ENCODE peak calls at places on chromosome 11, in nine cellular contexts. One of them, this sample, is unnamed.

GRCh38 chr11:28835790-28836189 is 727.6 kb downstream of the METTL15 start:
- DNase-seq in body of pancreas: no peak
- DNase-seq in H1: no peak
- DNase-seq in tibial nerve: no peak
- DNase-seq in right lobe of liver: no peak
- DNase-seq in K562: no peak
- DNase-seq in IMR-90: peak
- DNase-seq in stomach: no peak
- DNase-seq in adrenal gland: no peak
- DNase-seq in this sample: no peak

GRCh38 chr11:125165111-125165663 is 636 bp downstream of the PKNOX2 start:
- DNase-seq in body of pancreas: peak
- DNase-seq in H1: no peak
- DNase-seq in tibial nerve: no peak
- DNase-seq in right lobe of liver: no peak
- DNase-seq in K562: no peak
- DNase-seq in IMR-90: peak
- DNase-seq in stomach: peak
- DNase-seq in adrenal gland: peak
- DNase-seq in this sample: no peak

GRCh38 chr11:67373916-67374570 is 645 bp upstream of the CLCF1 start:
- DNase-seq in body of pancreas: peak
- DNase-seq in H1: peak
- DNase-seq in tibial nerve: no peak
- DNase-seq in right lobe of liver: peak
- DNase-seq in K562: peak
- DNase-seq in IMR-90: peak
- DNase-seq in stomach: peak
- DNase-seq in adrenal gland: peak
- DNase-seq in this sample: peak

GRCh38 chr11:1123970-1124369 is 33.8 kb upstream of the MUC5AC start:
- DNase-seq in body of pancreas: no peak
- DNase-seq in H1: no peak
- DNase-seq in tibial nerve: no peak
- DNase-seq in right lobe of liver: peak
- DNase-seq in K562: no peak
- DNase-seq in IMR-90: no peak
- DNase-seq in stomach: no peak
- DNase-seq in adrenal gland: no peak
- DNase-seq in this sample: no peak

GRCh38 chr11:12394601-12395000 is 17.2 kb downstream of the PARVA start:
- DNase-seq in body of pancreas: no peak
- DNase-seq in H1: no peak
- DNase-seq in tibial nerve: no peak
- DNase-seq in right lobe of liver: no peak
- DNase-seq in K562: no peak
- DNase-seq in IMR-90: no peak
- DNase-seq in stomach: no peak
- DNase-seq in adrenal gland: no peak
- DNase-seq in this sample: no peak

GRCh38 chr11:11600288-11600687 is 21.5 kb downstream of the GALNT18 start:
- DNase-seq in body of pancreas: no peak
- DNase-seq in H1: no peak
- DNase-seq in tibial nerve: no peak
- DNase-seq in right lobe of liver: no peak
- DNase-seq in K562: no peak
- DNase-seq in IMR-90: no peak
- DNase-seq in stomach: no peak
- DNase-seq in adrenal gland: no peak
- DNase-seq in this sample: no peak

GRCh38 chr11:15742626-15743243 is 613.6 kb downstream of the SOX6 start:
- DNase-seq in body of pancreas: no peak
- DNase-seq in H1: no peak
- DNase-seq in tibial nerve: no peak
- DNase-seq in right lobe of liver: no peak
- DNase-seq in K562: no peak
- DNase-seq in IMR-90: peak
- DNase-seq in stomach: no peak
- DNase-seq in adrenal gland: peak
- DNase-seq in this sample: no peak

GRCh38 chr11:62144641-62145255 is 20.9 kb downstream of the INCENP start:
- DNase-seq in body of pancreas: peak
- DNase-seq in H1: no peak
- DNase-seq in tibial nerve: peak
- DNase-seq in right lobe of liver: no peak
- DNase-seq in K562: no peak
- DNase-seq in IMR-90: no peak
- DNase-seq in stomach: peak
- DNase-seq in adrenal gland: no peak
- DNase-seq in this sample: no peak

GRCh38 chr11:86395061-86395551 is 20.4 kb downstream of the CCDC81 start:
- DNase-seq in body of pancreas: no peak
- DNase-seq in H1: no peak
- DNase-seq in tibial nerve: no peak
- DNase-seq in right lobe of liver: no peak
- DNase-seq in K562: peak
- DNase-seq in IMR-90: peak
- DNase-seq in stomach: no peak
- DNase-seq in adrenal gland: peak
- DNase-seq in this sample: no peak

GRCh38 chr11:128701086-128701485 is 7.2 kb downstream of the FLI1 start:
- DNase-seq in body of pancreas: no peak
- DNase-seq in H1: no peak
- DNase-seq in tibial nerve: no peak
- DNase-seq in right lobe of liver: no peak
- DNase-seq in K562: no peak
- DNase-seq in IMR-90: peak
- DNase-seq in stomach: no peak
- DNase-seq in adrenal gland: no peak
- DNase-seq in this sample: no peak

GRCh38 chr11:34052608-34053160 is 1.2 kb downstream of the CAPRIN1 start:
- DNase-seq in body of pancreas: peak
- DNase-seq in H1: no peak
- DNase-seq in tibial nerve: no peak
- DNase-seq in right lobe of liver: peak
- DNase-seq in K562: peak
- DNase-seq in IMR-90: no peak
- DNase-seq in stomach: peak
- DNase-seq in adrenal gland: peak
- DNase-seq in this sample: peak

GRCh38 chr11:103863497-103863896 is 172.9 kb upstream of the DDI1 start:
- DNase-seq in body of pancreas: no peak
- DNase-seq in H1: no peak
- DNase-seq in tibial nerve: no peak
- DNase-seq in right lobe of liver: no peak
- DNase-seq in K562: no peak
- DNase-seq in IMR-90: peak
- DNase-seq in stomach: no peak
- DNase-seq in adrenal gland: no peak
- DNase-seq in this sample: no peak

GRCh38 chr11:44510372-44510771 is 55.1 kb upstream of the CD82 start:
- DNase-seq in body of pancreas: no peak
- DNase-seq in H1: no peak
- DNase-seq in tibial nerve: no peak
- DNase-seq in right lobe of liver: no peak
- DNase-seq in K562: no peak
- DNase-seq in IMR-90: no peak
- DNase-seq in stomach: no peak
- DNase-seq in adrenal gland: no peak
- DNase-seq in this sample: no peak

GRCh38 chr11:95154514-95154913 is 64.9 kb downstream of the ENDOD1 start:
- DNase-seq in body of pancreas: peak
- DNase-seq in H1: no peak
- DNase-seq in tibial nerve: no peak
- DNase-seq in right lobe of liver: no peak
- DNase-seq in K562: peak
- DNase-seq in IMR-90: peak
- DNase-seq in stomach: peak
- DNase-seq in adrenal gland: peak
- DNase-seq in this sample: no peak

GRCh38 chr11:114180301-114181055 is 115.7 kb upstream of the NNMT start:
- DNase-seq in body of pancreas: peak
- DNase-seq in H1: no peak
- DNase-seq in tibial nerve: no peak
- DNase-seq in right lobe of liver: peak
- DNase-seq in K562: no peak
- DNase-seq in IMR-90: no peak
- DNase-seq in stomach: peak
- DNase-seq in adrenal gland: peak
- DNase-seq in this sample: no peak

GRCh38 chr11:120208012-120208441 is 2.8 kb upstream of the OAF start:
- DNase-seq in body of pancreas: peak
- DNase-seq in H1: no peak
- DNase-seq in tibial nerve: no peak
- DNase-seq in right lobe of liver: peak
- DNase-seq in K562: no peak
- DNase-seq in IMR-90: no peak
- DNase-seq in stomach: no peak
- DNase-seq in adrenal gland: peak
- DNase-seq in this sample: no peak

GRCh38 chr11:111937859-111938258 is 716 bp downstream of the DIXDC1 start:
- DNase-seq in body of pancreas: no peak
- DNase-seq in H1: no peak
- DNase-seq in tibial nerve: no peak
- DNase-seq in right lobe of liver: no peak
- DNase-seq in K562: no peak
- DNase-seq in IMR-90: no peak
- DNase-seq in stomach: no peak
- DNase-seq in adrenal gland: no peak
- DNase-seq in this sample: peak

GRCh38 chr11:20980736-20981135 is 311.4 kb downstream of the NELL1 start:
- DNase-seq in body of pancreas: no peak
- DNase-seq in H1: no peak
- DNase-seq in tibial nerve: no peak
- DNase-seq in right lobe of liver: no peak
- DNase-seq in K562: no peak
- DNase-seq in IMR-90: no peak
- DNase-seq in stomach: no peak
- DNase-seq in adrenal gland: no peak
- DNase-seq in this sample: no peak
- H3K27ac ChIP-seq in body of pancreas: no peak
- H3K27ac ChIP-seq in H1: no peak
- H3K27ac ChIP-seq in tibial nerve: no peak
- H3K27ac ChIP-seq in right lobe of liver: no peak
- H3K27ac ChIP-seq in K562: no peak
- H3K27ac ChIP-seq in IMR-90: no peak
- H3K27ac ChIP-seq in stomach: no peak
- H3K27ac ChIP-seq in adrenal gland: no peak
- H3K27ac ChIP-seq in this sample: no peak

GRCh38 chr11:117232022-117232878 is at the start of the genes PCSK7 and RNF214:
- DNase-seq in body of pancreas: peak
- DNase-seq in H1: peak
- DNase-seq in tibial nerve: peak
- DNase-seq in right lobe of liver: peak
- DNase-seq in K562: peak
- DNase-seq in IMR-90: peak
- DNase-seq in stomach: peak
- DNase-seq in adrenal gland: peak
- DNase-seq in this sample: peak
- TF ChIP-seq POLR2A in body of pancreas: peak
- TF ChIP-seq POLR2A in H1: peak
- TF ChIP-seq POLR2A in tibial nerve: peak
- TF ChIP-seq POLR2A in right lobe of liver: peak
- TF ChIP-seq POLR2A in K562: peak
- TF ChIP-seq POLR2A in IMR-90: peak
- TF ChIP-seq POLR2A in stomach: no peak
- TF ChIP-seq POLR2A in adrenal gland: peak
- TF ChIP-seq POLR2A in this sample: peak

GRCh38 chr11:79253280-79253679 is 187.6 kb downstream of the TENM4 start:
- DNase-seq in body of pancreas: no peak
- DNase-seq in H1: no peak
- DNase-seq in tibial nerve: no peak
- DNase-seq in right lobe of liver: no peak
- DNase-seq in K562: no peak
- DNase-seq in IMR-90: no peak
- DNase-seq in stomach: no peak
- DNase-seq in adrenal gland: no peak
- DNase-seq in this sample: no peak
- H3K27ac ChIP-seq in body of pancreas: no peak
- H3K27ac ChIP-seq in H1: no peak
- H3K27ac ChIP-seq in tibial nerve: no peak
- H3K27ac ChIP-seq in right lobe of liver: no peak
- H3K27ac ChIP-seq in K562: no peak
- H3K27ac ChIP-seq in IMR-90: no peak
- H3K27ac ChIP-seq in stomach: no peak
- H3K27ac ChIP-seq in adrenal gland: no peak
- H3K27ac ChIP-seq in this sample: no peak

GRCh38 chr11:118915941-118916841 is 9.5 kb downstream of the BCL9L start:
- DNase-seq in body of pancreas: no peak
- DNase-seq in H1: no peak
- DNase-seq in tibial nerve: no peak
- DNase-seq in right lobe of liver: no peak
- DNase-seq in K562: no peak
- DNase-seq in IMR-90: no peak
- DNase-seq in stomach: no peak
- DNase-seq in adrenal gland: no peak
- DNase-seq in this sample: no peak

GRCh38 chr11:118918686-118919280 is 6.9 kb downstream of the BCL9L start:
- DNase-seq in body of pancreas: no peak
- DNase-seq in H1: no peak
- DNase-seq in tibial nerve: no peak
- DNase-seq in right lobe of liver: no peak
- DNase-seq in K562: peak
- DNase-seq in IMR-90: peak
- DNase-seq in stomach: no peak
- DNase-seq in adrenal gland: no peak
- DNase-seq in this sample: peak

GRCh38 chr11:118916842-118917388 is 8.8 kb downstream of the BCL9L start:
- DNase-seq in body of pancreas: peak
- DNase-seq in H1: no peak
- DNase-seq in tibial nerve: no peak
- DNase-seq in right lobe of liver: no peak
- DNase-seq in K562: peak
- DNase-seq in IMR-90: peak
- DNase-seq in stomach: no peak
- DNase-seq in adrenal gland: peak
- DNase-seq in this sample: no peak

GRCh38 chr11:118917488-118918127 is 8.1 kb downstream of the BCL9L start:
- DNase-seq in body of pancreas: peak
- DNase-seq in H1: no peak
- DNase-seq in tibial nerve: peak
- DNase-seq in right lobe of liver: peak
- DNase-seq in K562: no peak
- DNase-seq in IMR-90: peak
- DNase-seq in stomach: no peak
- DNase-seq in adrenal gland: peak
- DNase-seq in this sample: peak

DNA sequence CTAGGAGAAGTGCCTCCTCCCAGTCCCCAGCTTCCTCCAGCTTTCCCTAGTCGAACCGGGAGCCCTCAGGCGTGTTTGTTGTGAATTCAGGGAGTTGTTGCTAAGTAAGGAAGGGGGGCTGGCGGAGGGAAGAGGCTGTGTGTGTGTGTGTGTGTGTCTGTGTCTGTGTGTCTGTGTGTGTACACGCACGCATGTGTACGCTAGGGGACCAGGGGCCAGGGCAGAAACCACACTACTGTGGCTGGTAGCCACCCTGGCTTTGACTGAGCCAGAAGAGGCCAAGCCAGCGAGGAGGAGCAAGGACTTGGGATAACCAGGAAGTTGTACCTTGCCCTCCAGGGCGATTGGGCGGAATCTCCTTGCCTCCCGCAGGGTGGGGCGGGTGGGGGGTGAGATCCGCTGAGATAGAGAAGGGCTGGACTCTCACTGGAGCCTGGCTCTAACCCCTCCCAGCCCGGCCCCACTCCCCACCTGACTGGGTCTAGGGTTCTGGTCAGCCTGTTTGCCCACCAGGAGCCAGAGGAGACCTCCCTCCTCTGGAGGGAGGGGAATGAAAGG is 7.5 kb downstream of the BCL9L start:
- DNase-seq in body of pancreas: peak
- DNase-seq in H1: no peak
- DNase-seq in tibial nerve: peak
- DNase-seq in right lobe of liver: peak
- DNase-seq in K562: peak
- DNase-seq in IMR-90: peak
- DNase-seq in stomach: peak
- DNase-seq in adrenal gland: peak
- DNase-seq in this sample: peak
- TF ChIP-seq POLR2A in body of pancreas: peak
- TF ChIP-seq POLR2A in H1: no peak
- TF ChIP-seq POLR2A in tibial nerve: peak
- TF ChIP-seq POLR2A in right lobe of liver: no peak
- TF ChIP-seq POLR2A in K562: peak
- TF ChIP-seq POLR2A in IMR-90: no peak
- TF ChIP-seq POLR2A in stomach: no peak
- TF ChIP-seq POLR2A in adrenal gland: peak
- TF ChIP-seq POLR2A in this sample: no peak